ENCODE peak calls at places on chromosomes 6 and 20, in four cellular contexts. G is HCT116, K is GM12878, X is A549. I is an unnamed sample.

GRCh38 chr20:59752101-59752586 is 147.8 kb downstream of the PHACTR3 start:
- DNase-seq in G (no peak), K (peak), X (no peak), I (peak)

GRCh38 chr20:57048027-57048869 is 218.2 kb downstream of the BMP7 start:
- DNase-seq in G (no peak), K (no peak), X (peak), I (peak)

GRCh38 chr6:143215785-143216184 is 155.1 kb downstream of the AIG1 start:
- DNase-seq in G (no peak), K (no peak), X (no peak), I (no peak)

GRCh38 chr6:35280903-35281302 is 16.7 kb upstream of the DEF6 start:
- DNase-seq in G (no peak), K (no peak), X (no peak), I (no peak)

GRCh38 chr6:126650931-126651330 is 311.0 kb downstream of the CENPW start:
- DNase-seq in G (no peak), K (no peak), X (no peak), I (no peak)

GRCh38 chr20:34904202-34904621 is 27.8 kb downstream of the ACSS2 start:
- DNase-seq in G (no peak), K (no peak), X (no peak), I (no peak)

GRCh38 chr6:149935246-149935645 is 6.6 kb upstream of the ULBP2 start:
- DNase-seq in G (no peak), K (no peak), X (no peak), I (no peak)

GRCh38 chr20:13302647-13303425 is 81.8 kb downstream of the ISM1 start:
- DNase-seq in G (peak), K (no peak), X (peak), I (peak)

GRCh38 chr20:36112112-36112511 is 42.4 kb upstream of the EPB41L1 start:
- DNase-seq in G (no peak), K (no peak), X (no peak), I (no peak)

GRCh38 chr6:29723666-29724588 is 693 bp downstream of the HLA-F start:
- DNase-seq in G (no peak), K (no peak), X (no peak), I (no peak)

GRCh38 chr6:128601060-128601459 is 80.7 kb upstream of the PTPRK start:
- DNase-seq in G (no peak), K (no peak), X (no peak), I (peak)

GRCh38 chr20:25378884-25379733 is 11.5 kb downstream of the ABHD12 start:
- DNase-seq in G (no peak), K (no peak), X (no peak), I (no peak)

GRCh38 chr6:124590001-124590400 is 372.2 kb upstream of the RNF217 start:
- DNase-seq in G (no peak), K (no peak), X (no peak), I (no peak)

GRCh38 chr6:1527098-1527497 is 82.6 kb upstream of the FOXC1 start:
- DNase-seq in G (no peak), K (no peak), X (no peak), I (no peak)

GRCh38 chr6:42197574-42198362 is 3.0 kb upstream of the GUCA1B start:
- DNase-seq in G (no peak), K (no peak), X (peak), I (peak)

GRCh38 chr20:34954905-34955231 is 738 bp downstream of the GSS start:
- DNase-seq in G (peak), K (no peak), X (no peak), I (no peak)

GRCh38 chr20:33702861-33703260 is 16.7 kb upstream of the E2F1 start:
- DNase-seq in G (no peak), K (no peak), X (no peak), I (no peak)

GRCh38 chr6:164378330-164378729 is 931.1 kb downstream of the C6orf118 start:
- DNase-seq in G (no peak), K (no peak), X (no peak), I (no peak)

GRCh38 chr6:163536770-163537169 is 122.3 kb downstream of the QKI start:
- DNase-seq in G (no peak), K (no peak), X (peak), I (peak)

GRCh38 chr20:37868998-37869861 is 33.7 kb upstream of the VSTM2L start:
- DNase-seq in G (no peak), K (no peak), X (no peak), I (no peak)

GRCh38 chr20:46063151-46063550 is 26.6 kb downstream of the NCOA5 start:
- DNase-seq in G (no peak), K (no peak), X (no peak), I (no peak)

GRCh38 chr20:35207950-35208611 is 18.4 kb upstream of the MMP24 start:
- DNase-seq in G (peak), K (peak), X (peak), I (peak)

GRCh38 chr20:32479012-32479411 is 106.1 kb downstream of the NOL4L start:
- DNase-seq in G (no peak), K (no peak), X (no peak), I (no peak)

GRCh38 chr20:19601133-19601810 is 156.8 kb upstream of the RIN2 start:
- DNase-seq in G (no peak), K (no peak), X (peak), I (no peak)

GRCh38 chr6:15247750-15248450 is 2.0 kb downstream of the JARID2 start:
- DNase-seq in G (no peak), K (no peak), X (peak), I (peak)
- TF ChIP-seq POLR2A in G (no peak), K (no peak), X (peak), I (no peak)

GRCh38 chr6:21522007-21522758 is 71.4 kb upstream of the SOX4 start:
- DNase-seq in G (no peak), K (no peak), X (no peak), I (no peak)
- TF ChIP-seq MAX in G (no peak), K (no peak), X (no peak), I (no peak)

DNA sequence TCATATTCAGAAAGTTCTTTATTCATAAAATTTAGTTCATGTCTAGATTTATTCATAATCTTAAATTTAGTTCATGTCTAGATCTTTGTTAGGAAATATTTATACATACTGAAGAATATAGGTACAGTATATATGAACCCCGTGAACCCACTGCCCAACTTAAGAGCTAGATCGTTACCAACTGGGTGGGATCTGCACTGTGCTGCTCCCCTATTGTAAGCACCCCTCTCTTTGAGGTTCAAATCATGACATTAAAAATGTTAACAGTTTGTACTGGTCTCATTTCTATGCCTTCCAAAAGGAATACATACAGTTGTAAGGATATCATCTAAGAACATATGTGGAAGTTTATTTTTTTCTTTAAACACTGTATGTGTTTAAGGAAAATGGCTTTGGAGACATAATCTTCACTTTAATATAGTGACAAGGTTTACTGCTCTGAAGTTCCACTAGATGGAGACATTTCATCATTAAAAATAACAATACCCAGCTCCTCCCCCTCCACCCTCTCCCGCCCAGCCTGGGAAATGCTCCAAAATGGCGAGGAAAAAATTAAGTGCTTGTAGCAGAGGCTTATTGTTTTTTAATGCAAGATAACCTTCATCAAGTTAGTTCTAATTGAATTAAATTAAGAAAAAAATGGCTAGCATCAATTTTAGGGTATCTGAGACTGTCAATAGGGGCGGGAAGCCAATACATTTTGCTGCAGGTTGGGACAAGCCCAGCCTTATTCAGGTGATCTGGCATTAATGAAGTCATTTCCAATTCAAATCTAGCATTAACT is 104.1 kb upstream of the TRAF3IP2 start:
- DNase-seq in G (peak), K (peak), X (peak), I (peak)
- H3K4me3 ChIP-seq in G (no peak), K (no peak), X (peak), I (no peak)

GRCh38 chr6:100880901-100881706 is at the start of gene ASCC3:
- DNase-seq in G (peak), K (peak), X (peak), I (peak)
- TF ChIP-seq POLR2A in G (peak), K (peak), X (peak), I (peak)

I was measured in NB4.